ENCODE peak calls at places on chromosomes 11 and 22, in nine cellular contexts. S is AG08396; H is GM03348; W is NCI-H2081; I is activated CD8-positive, alpha-beta memory T cell treated with anti-CD3 and anti-CD28 coated beads for 48 hours; K is stimulated activated CD4-positive, alpha-beta T cell treated with anti-CD3 and anti-CD28 coated beads, Interleukin-2, amount 100 ng/mL, for 48 hours; Y is SJSA1; G is amniotic stem cell; R is T-cell. A is an unnamed sample.

GRCh38 chr22:33919591-33920501 is at the start of gene LARGE1:
- DNase-seq in R (no peak), H (peak; percentile 80), Y (peak; percentile 50), I (no peak), K (no peak), S (peak; percentile 74), G (no peak), W (no peak), A (peak; percentile 61)

GRCh38 chr22:19941365-19942070 is at the start of the genes COMT and TXNRD2:
- DNase-seq in G (no peak), H (peak; percentile 94), I (peak; percentile 43), S (peak; percentile 92), Y (peak; percentile 63), R (peak; percentile 76), W (peak; percentile 74), K (peak; percentile 61), A (peak; percentile 15)

GRCh38 chr11:109527496-109527895 is 105.5 kb downstream of the C11orf87 start:
- DNase-seq in H (peak; percentile 42), K (no peak), G (no peak), Y (no peak), R (no peak), I (no peak), W (no peak), S (no peak), A (no peak)

GRCh38 chr22:47173535-47174021 is 411.1 kb downstream of the TBC1D22A start:
- DNase-seq in K (no peak), W (no peak), I (no peak), G (no peak), S (no peak), R (no peak), Y (no peak), H (no peak), A (no peak)

GRCh38 chr11:5234390-5234834 is at the start of gene HBD:
- DNase-seq in Y (no peak), K (no peak), W (no peak), I (no peak), G (peak; percentile 1), R (no peak), S (peak; percentile 60), H (peak; percentile 39), A (no peak)

GRCh38 chr11:2122222-2122906 is 16.8 kb downstream of the IGF2 start:
- DNase-seq in H (no peak), W (no peak), I (no peak), S (peak; percentile 88), G (peak; percentile 52), R (no peak), K (no peak), Y (peak; percentile 92), A (no peak)

GRCh38 chr22:33591946-33592345 is 328.3 kb downstream of the LARGE1 start:
- DNase-seq in Y (no peak), R (no peak), W (no peak), I (no peak), H (no peak), G (no peak), S (no peak), K (no peak), A (no peak)

GRCh38 chr11:125594958-125595357 is 2.3 kb downstream of the STT3A start:
- DNase-seq in H (no peak), R (no peak), K (no peak), S (no peak), W (no peak), Y (no peak), I (no peak), G (no peak), A (no peak)

GRCh38 chr22:20622650-20623339 is 115.4 kb downstream of the MED15 start:
- DNase-seq in R (no peak), K (no peak), H (no peak), G (no peak), S (no peak), I (no peak), Y (no peak), W (no peak), A (no peak)

GRCh38 chr22:38260760-38261477 is 11.9 kb downstream of the TMEM184B start:
- DNase-seq in Y (no peak), W (no peak), I (no peak), G (no peak), S (peak; percentile 49), R (no peak), H (peak; percentile 31), K (no peak), A (no peak)

GRCh38 chr11:92383430-92383829 is 158.8 kb downstream of the FAT3 start:
- DNase-seq in H (peak; percentile 55), S (peak; percentile 6), K (no peak), Y (peak; percentile 7), R (no peak), I (no peak), G (peak; percentile 2), W (no peak), A (no peak)